ENCODE peak calls at places on chromosome 19, in four cellular contexts. Z, T, E and C are unnamed samples.

GRCh38 chr19:589693-590395 is at the start of gene HCN2:
- DNase-seq in Z (no peak), T (no peak), E (no peak), C (no peak)

GRCh38 chr19:3577741-3578344 is 5.1 kb downstream of the HMG20B start:
- DNase-seq in Z (peak; percentile 31), T (no peak), E (no peak), C (no peak)

GRCh38 chr19:54190503-54190941 is 586 bp upstream of the TSEN34 start:
- DNase-seq in Z (peak; percentile 99), T (peak; percentile 100), E (peak; percentile 100), C (peak; percentile 100)

GRCh38 chr19:2634960-2635359 is 67.5 kb downstream of the GNG7 start:
- DNase-seq in Z (no peak), T (no peak), E (no peak), C (no peak)

GRCh38 chr19:2083174-2083854 is 12.8 kb downstream of the MOB3A start:
- DNase-seq in Z (no peak), T (no peak), E (no peak), C (no peak)

GRCh38 chr19:41753936-41754529 is 1.3 kb upstream of the CEACAM6 start:
- DNase-seq in Z (no peak), T (peak; percentile 57), E (peak; percentile 75), C (peak; percentile 71)

GRCh38 chr19:42184401-42184861 is 33.0 kb downstream of the DEDD2 start:
- DNase-seq in Z (peak; percentile 80), T (peak; percentile 62), E (peak; percentile 75), C (peak; percentile 81)

GRCh38 chr19:1000095-1000494 is at the start of gene GRIN3B:
- DNase-seq in Z (peak; percentile 66), T (peak; percentile 46), E (peak; percentile 60), C (peak; percentile 59)

GRCh38 chr19:49949735-49950589 is 11.0 kb downstream of the SIGLEC11 start:
- DNase-seq in Z (no peak), T (no peak), E (no peak), C (no peak)

GRCh38 chr19:23052349-23052748 is 49.4 kb upstream of the ZNF728 start:
- DNase-seq in Z (no peak), T (no peak), E (no peak), C (no peak)

GRCh38 chr19:49425922-49426592 is 869 bp downstream of the GFY start:
- DNase-seq in Z (no peak), T (no peak), E (no peak), C (no peak)

GRCh38 chr19:435056-435706 is 25.7 kb downstream of the SHC2 start:
- DNase-seq in Z (no peak), T (no peak), E (no peak), C (no peak)

GRCh38 chr19:3453840-3454239 is 26.5 kb downstream of the SMIM24 start:
- DNase-seq in Z (no peak), T (no peak), E (no peak), C (no peak)

GRCh38 chr19:30719991-30720329 is 347.8 kb downstream of the ZNF536 start:
- DNase-seq in Z (no peak), T (peak; percentile 50), E (no peak), C (peak; percentile 22)

GRCh38 chr19:15141143-15141542 is 33.9 kb downstream of the SYDE1 start:
- DNase-seq in Z (no peak), T (no peak), E (no peak), C (no peak)

DNA sequence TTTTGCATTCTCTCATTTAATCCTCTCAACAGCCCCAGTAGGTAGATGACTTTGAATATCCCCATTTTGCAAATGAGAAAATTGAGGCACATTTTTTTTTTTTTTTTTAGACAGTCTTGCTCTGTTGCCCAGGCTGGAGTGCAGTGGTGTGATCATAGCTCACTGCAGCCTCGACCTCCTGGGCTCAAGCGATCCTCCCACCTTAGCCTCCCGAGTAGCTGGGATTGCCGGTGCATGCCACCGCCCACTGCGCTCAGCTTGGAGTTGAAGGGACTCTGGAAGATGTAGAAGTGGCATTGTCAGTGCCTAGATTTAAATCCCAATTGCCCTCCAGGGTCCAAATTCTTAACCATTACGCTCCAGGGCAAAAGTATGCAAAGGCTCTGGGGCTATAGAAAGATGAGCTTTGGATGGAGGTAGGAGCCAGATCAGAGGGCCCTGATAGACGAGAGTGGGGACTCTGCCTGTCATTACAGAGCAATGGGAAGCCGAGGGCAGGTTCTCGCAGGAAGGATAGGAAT is 813 bp upstream of the MCOLN1 start:
- DNase-seq in Z (no peak), T (no peak), E (no peak), C (no peak)
- H3K27ac ChIP-seq in Z (peak overlapping the region; percentile 57), T (peak overlapping the region; percentile 10), E (peak overlapping the region; percentile 82), C (no peak overlapping the region)

DNA sequence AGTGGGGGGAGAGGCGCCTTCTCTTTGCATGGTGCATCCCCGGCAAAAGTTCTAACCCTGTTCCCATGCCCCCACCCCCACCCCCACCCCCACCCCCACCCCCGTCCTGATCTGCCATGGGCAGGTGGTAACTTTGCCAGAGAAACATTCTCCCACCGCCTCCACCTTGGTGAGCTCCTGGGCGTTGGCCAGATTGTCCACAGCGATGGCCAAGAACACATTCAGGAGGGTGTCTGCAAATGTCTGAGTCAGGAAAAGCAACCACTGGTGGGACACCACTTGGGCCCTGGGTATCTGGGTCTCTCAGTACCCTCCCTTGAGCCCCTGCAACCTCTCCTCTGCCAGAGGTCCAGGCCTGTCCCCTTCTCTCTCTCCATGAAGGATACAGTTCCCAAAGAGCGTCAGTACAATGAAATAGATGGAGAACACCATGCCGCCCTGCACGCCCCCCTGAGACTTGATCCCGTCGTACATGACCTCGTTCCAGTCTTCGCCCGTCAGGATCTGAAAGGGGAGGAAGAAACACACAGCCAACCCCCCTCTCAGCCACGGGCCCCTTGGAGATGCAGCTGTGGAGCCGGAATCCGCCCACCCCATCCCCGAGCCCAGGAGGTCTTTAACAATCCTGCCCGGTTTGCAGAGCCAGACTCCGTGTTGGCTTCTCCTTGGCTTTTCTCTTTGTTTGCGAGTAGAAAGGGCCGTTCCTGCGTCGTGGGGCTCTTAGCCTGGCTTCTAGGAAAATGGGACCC is 153.3 kb downstream of the IER2 start:
- DNase-seq in Z (no peak), T (no peak), E (no peak), C (no peak)
- TF ChIP-seq CTCF in Z (no peak), T (no peak), E (no peak), C (no peak)

DNA sequence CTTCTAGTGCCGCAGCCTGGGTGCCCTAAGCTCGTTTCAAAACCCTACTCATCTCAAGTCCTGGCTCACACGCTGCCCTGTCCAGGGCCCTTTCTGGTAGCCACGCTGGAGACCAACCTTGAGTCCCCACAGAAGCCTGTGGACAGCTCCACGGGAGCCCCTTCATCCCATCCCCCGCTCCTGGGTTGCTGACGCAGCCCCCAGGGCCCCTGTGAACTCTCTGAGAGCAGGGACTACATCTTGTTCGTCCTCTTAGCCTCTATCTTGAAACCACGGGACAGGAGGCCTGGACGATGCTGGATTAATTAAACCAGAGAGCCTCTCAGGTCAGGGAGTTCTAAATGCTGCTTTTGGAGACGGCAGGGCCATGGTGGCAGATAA is 7.4 kb downstream of the MLLT1 start:
- DNase-seq in Z (no peak), T (no peak), E (no peak), C (no peak)
- H3K4me3 ChIP-seq in Z (peak overlapping the region; percentile 56), T (peak overlapping the region; percentile 16), E (peak overlapping the region; percentile 29), C (no peak overlapping the region)

DNA sequence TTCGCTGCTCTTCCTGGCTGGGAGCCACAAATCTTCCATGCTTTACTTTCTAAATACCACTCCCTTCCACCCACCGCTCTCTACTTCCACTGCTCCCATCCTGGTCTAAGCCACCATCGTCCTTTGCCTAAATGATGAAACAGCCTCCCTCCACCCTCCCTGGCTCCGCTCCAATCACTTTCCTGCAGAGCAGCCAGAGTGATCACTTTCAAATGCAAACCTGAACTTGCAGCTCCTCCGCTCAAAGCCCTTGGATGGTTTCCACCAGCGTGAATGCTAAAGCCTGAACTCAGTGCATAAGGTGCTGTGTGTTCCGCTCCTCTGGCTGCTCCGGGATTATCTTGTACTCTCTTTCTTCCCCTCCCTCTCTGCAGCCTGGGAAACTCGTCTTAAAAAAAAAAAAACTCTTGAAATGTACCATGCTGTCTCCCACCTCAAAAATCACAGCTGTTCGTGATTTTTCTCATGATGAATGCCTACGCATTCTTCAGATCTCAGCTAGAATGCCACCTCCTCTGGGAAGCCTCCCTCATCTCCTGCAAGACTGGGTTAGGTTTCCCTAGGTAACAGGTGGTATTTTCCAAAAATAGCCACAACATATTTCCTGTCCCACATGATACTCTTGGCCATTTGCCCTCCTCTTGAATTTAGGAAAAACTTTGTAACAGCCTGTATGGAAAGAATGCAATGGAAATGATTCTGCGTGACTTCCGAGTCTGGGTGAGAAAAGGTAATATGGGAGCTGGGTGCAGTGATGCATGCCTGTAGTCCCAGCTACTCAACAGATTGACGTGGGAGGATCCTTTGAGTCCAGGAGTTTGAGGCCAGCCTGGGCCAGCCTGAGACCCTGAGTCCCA is 3.7 kb upstream of the SIN3B start:
- DNase-seq in Z (peak; percentile 59), T (peak; percentile 70), E (peak; percentile 53), C (peak; percentile 39)
- H3K27ac ChIP-seq in Z (peak overlapping the region; percentile 53), T (peak overlapping the region; percentile 64), E (peak overlapping the region; percentile 79), C (no peak overlapping the region)

GRCh38 chr19:16779539-16780163 is 49.5 kb upstream of the SIN3B start:
- DNase-seq in Z (no peak), T (no peak), E (no peak), C (no peak)
- TF ChIP-seq CTCF in Z (no peak), T (no peak), E (no peak), C (no peak)